ENCODE peak calls at places on chromosomes 5 and 9, in six cellular contexts. N, F, X, E, P and R are unnamed samples.

GRCh38 chr5:150637245-150638052 is 3.0 kb upstream of the SYNPO start:
- DNase-seq in N (peak; percentile 83), F (no peak), X (no peak), E (peak; percentile 9), P (peak; percentile 68), R (no peak)

GRCh38 chr5:169304175-169304574 is 3.2 kb upstream of the SLIT3 start:
- DNase-seq in N (no peak), F (no peak), X (no peak), E (no peak), P (no peak), R (no peak)

GRCh38 chr5:178431777-178432155 is 158.4 kb downstream of the COL23A1 start:
- DNase-seq in N (no peak), F (no peak), X (no peak), E (no peak), P (no peak), R (peak; percentile 16)

GRCh38 chr5:91521313-91521712 is 138.2 kb upstream of the ARRDC3 start:
- DNase-seq in N (no peak), F (no peak), X (no peak), E (no peak), P (no peak), R (no peak)

GRCh38 chr9:90600029-90600428 is 42.6 kb downstream of the DIRAS2 start:
- DNase-seq in N (no peak), F (no peak), X (no peak), E (no peak), P (no peak), R (no peak)

GRCh38 chr5:77390795-77391194 is 101.3 kb downstream of the WDR41 start:
- DNase-seq in N (peak; percentile 81), F (no peak), X (no peak), E (no peak), P (peak; percentile 50), R (no peak)

GRCh38 chr9:68780735-68781134 is 75.7 kb downstream of the PIP5K1B start:
- DNase-seq in N (peak; percentile 7), F (no peak), X (no peak), E (no peak), P (no peak), R (no peak)

GRCh38 chr5:176415240-176416122 is 858 bp downstream of the CLTB start:
- DNase-seq in N (peak; percentile 45), F (no peak), X (no peak), E (peak; percentile 33), P (no peak), R (peak; percentile 92)

GRCh38 chr9:110293246-110293645 is 36.9 kb upstream of the TXN start:
- DNase-seq in N (no peak), F (no peak), X (no peak), E (no peak), P (no peak), R (no peak)

GRCh38 chr5:65100846-65101678 is 332.3 kb downstream of the CWC27 start:
- DNase-seq in N (peak; percentile 91), F (peak; percentile 70), X (peak; percentile 75), E (peak; percentile 59), P (peak; percentile 64), R (no peak)

GRCh38 chr5:76460104-76460503 is 57.0 kb downstream of the IQGAP2 start:
- DNase-seq in N (no peak), F (no peak), X (no peak), E (no peak), P (no peak), R (no peak)

GRCh38 chr9:90460220-90460619 is 182.4 kb downstream of the DIRAS2 start:
- DNase-seq in N (no peak), F (no peak), X (no peak), E (no peak), P (no peak), R (no peak)

GRCh38 chr5:125478599-125478998 is 732.2 kb upstream of the ZNF608 start:
- DNase-seq in N (no peak), F (no peak), X (no peak), E (no peak), P (no peak), R (no peak)

GRCh38 chr5:178640331-178641045 is 13.6 kb upstream of the CLK4 start:
- DNase-seq in N (no peak), F (no peak), X (no peak), E (no peak), P (no peak), R (no peak)

GRCh38 chr5:9567039-9567438 is 21.2 kb upstream of the SEMA5A start:
- DNase-seq in N (no peak), F (no peak), X (no peak), E (no peak), P (no peak), R (no peak)

GRCh38 chr5:154708845-154709244 is 46.3 kb upstream of the LARP1 start:
- DNase-seq in N (no peak), F (no peak), X (no peak), E (no peak), P (no peak), R (no peak)

GRCh38 chr9:73683862-73684591 is 532.4 kb downstream of the ANXA1 start:
- DNase-seq in N (peak; percentile 39), F (no peak), X (no peak), E (no peak), P (no peak), R (no peak)

GRCh38 chr5:80165430-80165829 is 90.4 kb downstream of the SERINC5 start:
- DNase-seq in N (no peak), F (no peak), X (no peak), E (no peak), P (no peak), R (no peak)

GRCh38 chr9:36772449-36773370 is 200.0 kb downstream of the MELK start:
- DNase-seq in N (peak; percentile 23), F (no peak), X (no peak), E (no peak), P (no peak), R (no peak)

GRCh38 chr9:130493476-130493875 is 48.7 kb downstream of the ASS1 start:
- DNase-seq in N (no peak), F (no peak), X (no peak), E (no peak), P (no peak), R (no peak)

GRCh38 chr5:11918463-11919045 is 14.3 kb upstream of the CTNND2 start:
- DNase-seq in N (no peak), F (no peak), X (no peak), E (no peak), P (no peak), R (no peak)

GRCh38 chr5:146213210-146213838 is 9.9 kb downstream of the RBM27 start:
- DNase-seq in N (peak; percentile 41), F (no peak), X (no peak), E (no peak), P (no peak), R (no peak)

GRCh38 chr5:151162794-151163193 is 5.2 kb upstream of the ANXA6 start:
- DNase-seq in N (peak; percentile 37), F (no peak), X (peak; percentile 47), E (no peak), P (no peak), R (no peak)

GRCh38 chr5:143086851-143087637 is 316.4 kb downstream of the NR3C1 start:
- DNase-seq in N (no peak), F (no peak), X (no peak), E (no peak), P (peak; percentile 77), R (no peak)

GRCh38 chr9:124654431-124654830 is 116.7 kb downstream of the NR6A1 start:
- DNase-seq in N (no peak), F (no peak), X (no peak), E (no peak), P (no peak), R (no peak)

GRCh38 chr9:77011973-77012817 is 7.3 kb upstream of the FOXB2 start:
- DNase-seq in N (peak; percentile 55), F (peak; percentile 47), X (peak; percentile 36), E (no peak), P (no peak), R (no peak)

GRCh38 chr9:121671612-121672155 is 20.2 kb downstream of the DAB2IP start:
- DNase-seq in N (peak; percentile 55), F (no peak), X (no peak), E (no peak), P (peak; percentile 21), R (no peak)

GRCh38 chr9:20538092-20538491 is 84.2 kb downstream of the MLLT3 start:
- DNase-seq in N (no peak), F (no peak), X (no peak), E (no peak), P (no peak), R (no peak)

GRCh38 chr5:103973669-103974068 is 411.1 kb upstream of the NUDT12 start:
- DNase-seq in N (no peak), F (no peak), X (no peak), E (no peak), P (no peak), R (no peak)

GRCh38 chr9:114290561-114290986 is 32.3 kb upstream of the ORM1 start:
- DNase-seq in N (no peak), F (no peak), X (peak; percentile 31), E (no peak), P (no peak), R (no peak)
- TF ChIP-seq CTCF in N (no peak), F (no peak), X (no peak), E (no peak), P (no peak), R (no peak)

GRCh38 chr9:133728856-133729645 is 9.1 kb downstream of the SARDH start:
- DNase-seq in N (no peak), F (no peak), X (no peak), E (peak; percentile 4), P (no peak), R (no peak)
- TF ChIP-seq CTCF in N (no peak), F (no peak), X (no peak), E (no peak), P (no peak), R (no peak)

GRCh38 chr5:32055891-32056866 is 117.9 kb downstream of the GOLPH3 start:
- DNase-seq in N (no peak), F (no peak), X (no peak), E (no peak), P (no peak), R (no peak)
- TF ChIP-seq CTCF in N (no peak), F (no peak), X (no peak), E (no peak), P (no peak), R (no peak)

GRCh38 chr9:6829027-6829426 is 71.3 kb downstream of the KDM4C start:
- DNase-seq in N (no peak), F (no peak), X (no peak), E (no peak), P (no peak), R (no peak)

GRCh38 chr9:6822696-6823095 is 64.9 kb downstream of the KDM4C start:
- DNase-seq in N (no peak), F (no peak), X (no peak), E (no peak), P (no peak), R (no peak)

DNA sequence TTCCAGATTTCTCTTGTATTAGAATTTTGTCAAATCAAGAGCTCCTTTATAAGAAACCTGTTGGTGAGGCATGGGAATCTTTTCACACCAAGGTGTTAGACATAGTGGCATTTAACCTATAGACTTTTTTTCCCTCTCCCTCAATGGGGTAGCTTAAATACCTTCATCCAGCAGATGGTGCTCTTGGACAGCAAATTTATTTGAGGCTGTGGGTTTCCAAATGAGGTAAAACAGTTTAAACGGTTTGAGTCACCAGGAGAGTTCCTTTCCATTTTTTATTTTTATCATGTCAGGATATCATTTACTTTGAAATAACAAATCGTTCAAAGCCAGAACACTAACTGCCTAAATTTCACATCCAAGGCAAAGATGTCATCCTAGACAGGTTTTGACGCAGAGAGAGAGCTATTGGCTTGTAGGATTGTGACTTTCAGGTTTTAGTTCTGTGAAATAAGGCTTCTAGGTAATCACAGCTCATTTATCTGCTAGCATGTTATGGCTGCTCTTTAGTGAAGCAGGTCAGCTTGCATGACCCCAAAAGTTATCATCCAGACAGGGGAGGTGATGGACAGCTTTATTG is 69.7 kb downstream of the KDM4C start:
- DNase-seq in N (peak; percentile 58), F (peak; percentile 23), X (no peak), E (no peak), P (no peak), R (no peak)
- TF ChIP-seq CTCF in N (peak; percentile 63), F (no peak), X (no peak), E (peak; percentile 51), P (peak; percentile 58), R (no peak)